ENCODE peak calls at places on chromosomes 16 and 17, in eight cellular contexts. N is HCT116, L is tibial nerve, B is Peyer's patch, E is PC-3, O is K562, F is SK-N-SH, S is tibial artery. D is an unnamed sample.

GRCh38 chr16:71927383-71927782 is 32.1 kb downstream of the IST1 start:
- DNase-seq in F (no peak), E (peak; percentile 84), O (peak; percentile 26), L (no peak), B (no peak), N (peak; percentile 42), S (peak; percentile 29), D (peak; percentile 56)

GRCh38 chr17:80970762-80971703 is 20.6 kb upstream of the CHMP6 start:
- DNase-seq in B (no peak), N (no peak), O (no peak), S (no peak), F (peak; percentile 67), L (no peak), E (no peak), D (peak; percentile 28)

GRCh38 chr17:20284575-20284974 is 182.8 kb downstream of the LGALS9B start:
- DNase-seq in N (no peak), O (no peak), E (no peak), S (no peak), L (no peak), F (no peak), B (no peak), D (no peak)

GRCh38 chr16:71929048-71929447 is 33.7 kb downstream of the IST1 start:
- DNase-seq in N (no peak), E (no peak), O (no peak), B (no peak), F (no peak), S (no peak), L (no peak), D (no peak)

GRCh38 chr17:66317629-66318028 is 15.2 kb downstream of the PRKCA start:
- DNase-seq in N (no peak), F (no peak), B (no peak), O (no peak), L (no peak), E (peak; percentile 39), S (no peak), D (no peak)

GRCh38 chr16:67966549-67967182 is 1.8 kb downstream of the SLC12A4 start:
- DNase-seq in E (no peak), S (no peak), F (no peak), O (peak; percentile 65), N (peak; percentile 24), L (no peak), B (no peak), D (no peak)

GRCh38 chr16:47483616-47484015 is 22.5 kb downstream of the PHKB start:
- DNase-seq in L (no peak), S (no peak), N (no peak), F (no peak), E (no peak), B (no peak), O (no peak), D (no peak)

GRCh38 chr17:77829871-77830799 is 128.4 kb upstream of the TNRC6C start:
- DNase-seq in E (peak; percentile 53), S (peak; percentile 64), O (peak; percentile 67), N (no peak), B (no peak), L (no peak), F (peak; percentile 47), D (no peak)

GRCh38 chr17:57071991-57072944 is 12.8 kb upstream of the AKAP1 start:
- DNase-seq in F (peak; percentile 39), L (no peak), S (no peak), B (no peak), E (no peak), N (no peak), O (no peak), D (no peak)

GRCh38 chr17:45145035-45145389 is 3.3 kb upstream of the HEXIM1 start:
- DNase-seq in N (no peak), F (no peak), L (no peak), S (no peak), O (peak; percentile 31), E (no peak), B (no peak), D (no peak)
- H3K4me3 ChIP-seq in N (no peak overlapping the region), F (no peak overlapping the region), L (peak overlapping the region; percentile 45), S (peak overlapping the region; percentile 53), O (no peak overlapping the region), E (no peak overlapping the region), B (no peak overlapping the region), D (no peak overlapping the region)

GRCh38 chr16:8572919-8573724 is 17.2 kb downstream of the TMEM114 start:
- DNase-seq in E (peak; percentile 34), F (peak; percentile 50), S (no peak), N (peak; percentile 29), O (peak; percentile 47), L (no peak), B (no peak), D (no peak)
- TF ChIP-seq CTCF in E (peak; percentile 59), F (peak; percentile 57), S (no peak), N (peak; percentile 65), O (peak; percentile 78), L (peak; percentile 55), B (no peak), D (peak; percentile 67)

GRCh38 chr16:57082664-57083063 is 9.7 kb upstream of the CPNE2 start:
- DNase-seq in E (no peak), L (no peak), S (no peak), O (no peak), N (no peak), B (no peak), F (no peak), D (no peak)
- H3K36me3 ChIP-seq in E (no peaks in the 10 kb centered on the region), L (no peaks in the 10 kb centered on the region), S (no peaks in the 10 kb centered on the region), O (no peaks in the 10 kb centered on the region), N (no peaks in the 10 kb centered on the region), B (no peaks in the 10 kb centered on the region), F (no peaks in the 10 kb centered on the region), D (no peaks in the 10 kb centered on the region)

GRCh38 chr17:40915721-40916256 is 21.7 kb downstream of the KRT23 start:
- DNase-seq in N (no peak), L (no peak), B (no peak), S (no peak), E (peak; percentile 62), O (no peak), F (no peak), D (no peak)
- H3K4me3 ChIP-seq in N (no peak overlapping the region), L (no peak overlapping the region), B (no peak overlapping the region), S (no peak overlapping the region), E (no peak overlapping the region), O (no peak overlapping the region), F (no peak overlapping the region), D (no peak overlapping the region)

DNA sequence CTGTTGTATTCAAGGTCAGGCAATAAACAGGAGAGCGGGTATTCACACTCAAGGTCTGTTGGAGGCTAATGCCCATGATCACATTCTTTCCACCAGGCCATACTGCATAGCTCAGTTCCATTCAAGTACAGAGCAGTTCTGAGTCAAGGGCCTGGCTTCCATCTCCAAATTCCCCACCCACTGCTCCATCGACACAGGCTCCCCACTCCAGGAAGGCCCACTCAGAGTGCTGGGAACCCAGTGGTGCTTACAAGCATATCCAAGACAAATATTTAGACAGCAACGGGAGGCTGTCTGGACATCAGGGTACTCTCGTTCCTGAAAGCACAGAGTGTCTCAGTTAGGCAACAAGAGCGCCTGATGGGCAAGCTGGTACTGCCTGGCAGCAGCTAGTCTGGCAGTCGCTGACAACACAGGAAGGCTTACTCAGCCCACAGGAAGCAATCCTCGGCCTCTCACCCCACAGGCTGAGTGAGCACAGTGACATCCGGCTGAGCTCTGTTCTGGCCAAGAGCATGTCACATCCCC is 40.9 kb downstream of the RFFL start:
- DNase-seq in E (peak; percentile 83), S (peak; percentile 86), O (no peak), L (no peak), N (no peak), B (peak; percentile 73), F (no peak), D (no peak)
- TF ChIP-seq CTCF in E (no peak), S (peak; percentile 65), O (no peak), L (no peak), N (no peak), B (no peak), F (peak; percentile 44), D (no peak)

GRCh38 chr17:42016952-42017865 is at the start of gene DNAJC7:
- DNase-seq in O (peak; percentile 95), N (peak; percentile 81), F (peak; percentile 94), S (peak; percentile 91), L (peak; percentile 84), E (peak; percentile 81), B (peak; percentile 89), D (peak; percentile 95)
- H3K36me3 ChIP-seq in O (peaks cover 44% of the 10 kb centered on the region), N (no peaks in the 10 kb centered on the region), F (peaks cover 14% of the 10 kb centered on the region), S (peaks cover 2% of the 10 kb centered on the region), L (peaks cover under 1% of the 10 kb centered on the region), E (no peaks in the 10 kb centered on the region), B (no peaks in the 10 kb centered on the region), D (peaks cover 5% of the 10 kb centered on the region)

GRCh38 chr17:61352771-61353170 is 46.9 kb upstream of the TBX2 start:
- DNase-seq in L (no peak), B (no peak), N (no peak), F (no peak), S (no peak), E (no peak), O (no peak), D (no peak)

GRCh38 chr17:61353615-61354014 is 46.0 kb upstream of the TBX2 start:
- DNase-seq in O (no peak), E (no peak), N (no peak), F (no peak), S (no peak), B (no peak), L (no peak), D (no peak)

GRCh38 chr17:61353211-61353610 is 46.4 kb upstream of the TBX2 start:
- DNase-seq in E (no peak), B (no peak), N (no peak), F (no peak), O (no peak), L (no peak), S (no peak), D (no peak)

GRCh38 chr17:61351745-61352407 is 47.8 kb upstream of the TBX2 start:
- DNase-seq in B (no peak), O (no peak), F (no peak), N (no peak), L (no peak), S (no peak), E (no peak), D (no peak)

GRCh38 chr17:61352408-61352770 is 47.3 kb upstream of the TBX2 start:
- DNase-seq in O (no peak), L (no peak), N (no peak), E (no peak), S (no peak), F (no peak), B (no peak), D (no peak)
- H3K4me3 ChIP-seq in O (no peak overlapping the region), L (no peak overlapping the region), N (no peak overlapping the region), E (no peak overlapping the region), S (no peak overlapping the region), F (no peak overlapping the region), B (no peak overlapping the region), D (no peak overlapping the region)

GRCh38 chr16:89056592-89056991 is 37.1 kb upstream of the ACSF3 start:
- DNase-seq in O (no peak), B (no peak), L (no peak), S (no peak), E (no peak), N (no peak), F (no peak), D (no peak)
- TF ChIP-seq CTCF in O (no peak), B (no peak), L (no peak), S (no peak), E (no peak), N (no peak), F (no peak), D (no peak)

D was measured in BE2C.